ENCODE peak calls at places on chromosomes 13 and 19, in seven cellular contexts. L is body of pancreas, V is gastrocnemius medialis, S is ovary, U is heart left ventricle, Z is tibial nerve, H is A549. B is an unnamed sample.
A peak's percentile ranks its signal among the peaks of the same experiment; 100 is the strongest.

GRCh38 chr19:14890616-14891379 is 4.9 kb upstream of the OR7A17 start:
- DNase-seq in L (no peak), V (no peak), S (no peak), U (no peak), Z (no peak), H (no peak), B (no peak)

GRCh38 chr19:1355258-1355973 is 28.3 kb upstream of the NDUFS7 start:
- DNase-seq in L (no peak), V (no peak), S (no peak), U (no peak), Z (no peak), H (no peak), B (no peak)

GRCh38 chr19:46009530-46010510 is 13.0 kb downstream of the PGLYRP1 start:
- DNase-seq in L (peak; percentile 82), V (no peak), S (peak; percentile 77), U (peak; percentile 80), Z (peak; percentile 51), H (peak; percentile 81), B (no peak)

GRCh38 chr13:40631605-40632004 is 34.8 kb downstream of the FOXO1 start:
- DNase-seq in L (no peak), V (no peak), S (no peak), U (no peak), Z (no peak), H (no peak), B (no peak)

GRCh38 chr19:35403116-35403760 is 32.4 kb downstream of the GPR42 start:
- DNase-seq in L (no peak), V (no peak), S (no peak), U (no peak), Z (no peak), H (no peak), B (no peak)

GRCh38 chr13:80161219-80161618 is 179.7 kb downstream of the SPRY2 start:
- DNase-seq in L (no peak), V (no peak), S (no peak), U (no peak), Z (no peak), H (no peak), B (no peak)

GRCh38 chr19:29121684-29122083 is 91.3 kb downstream of the UQCRFS1 start:
- DNase-seq in L (peak; percentile 12), V (no peak), S (no peak), U (no peak), Z (no peak), H (peak; percentile 31), B (no peak)

GRCh38 chr19:1154731-1155351 is 19.2 kb downstream of the SBNO2 start:
- DNase-seq in L (peak; percentile 58), V (peak; percentile 89), S (peak; percentile 87), U (peak; percentile 90), Z (peak; percentile 78), H (peak; percentile 84), B (peak; percentile 97)

GRCh38 chr19:8631425-8631819 is 989 bp downstream of the NFILZ start:
- DNase-seq in L (peak; percentile 70), V (no peak), S (no peak), U (peak; percentile 66), Z (no peak), H (peak; percentile 95), B (peak; percentile 68)

GRCh38 chr13:24671367-24672117 is 8.7 kb upstream of the ATP12A start:
- DNase-seq in L (peak; percentile 32), V (no peak), S (no peak), U (no peak), Z (no peak), H (peak; percentile 67), B (no peak)

GRCh38 chr19:40133491-40133890 is 42.7 kb upstream of the ZNF780A start:
- DNase-seq in L (no peak), V (no peak), S (no peak), U (no peak), Z (no peak), H (no peak), B (no peak)

GRCh38 chr19:35738021-35738886 is 4.0 kb downstream of the IGFLR1 start:
- DNase-seq in L (no peak), V (no peak), S (no peak), U (no peak), Z (no peak), H (no peak), B (no peak)

GRCh38 chr13:35767256-35767981 is 290.9 kb upstream of the MAB21L1 start:
- DNase-seq in L (no peak), V (no peak), S (no peak), U (no peak), Z (no peak), H (no peak), B (no peak)

GRCh38 chr13:110301083-110301482 is 5.9 kb downstream of the COL4A1 start:
- DNase-seq in L (no peak), V (no peak), S (no peak), U (no peak), Z (no peak), H (no peak), B (peak; percentile 57)

GRCh38 chr19:18896421-18896841 is 473 bp upstream of the CERS1 start:
- DNase-seq in L (no peak), V (no peak), S (no peak), U (no peak), Z (no peak), H (peak; percentile 54), B (no peak)

DNA sequence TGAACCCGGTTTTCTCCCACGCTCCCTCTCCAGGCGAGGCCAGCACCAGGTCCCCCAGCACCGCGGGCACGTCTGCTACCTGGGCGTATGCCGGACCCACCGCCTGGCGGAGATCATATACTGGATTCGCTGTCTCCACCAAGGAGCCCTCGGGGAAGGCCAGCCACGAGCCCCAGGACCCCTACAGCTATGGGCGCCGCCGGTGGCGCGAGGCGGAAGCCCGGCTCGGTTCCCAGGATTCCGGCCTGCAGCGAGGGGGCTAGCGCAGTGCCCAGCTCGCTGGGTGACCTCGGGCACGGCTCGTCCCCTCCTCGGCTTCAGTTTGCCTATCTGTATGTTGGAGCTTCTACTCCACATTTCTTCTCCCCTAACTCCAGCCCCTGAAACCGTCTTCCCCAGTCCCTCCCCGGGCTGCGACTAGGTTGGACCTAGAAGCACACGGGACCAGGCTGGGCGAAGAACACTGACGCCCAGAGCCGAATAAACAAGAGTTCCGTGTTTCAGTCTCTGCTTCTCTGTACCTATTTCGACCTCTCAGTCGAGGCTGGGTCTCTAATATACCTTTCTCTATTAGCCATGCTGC is 752 bp upstream of the CPT1C start:
- DNase-seq in L (no peak), V (no peak), S (no peak), U (no peak), Z (no peak), H (no peak), B (peak; percentile 78)
- TF ChIP-seq CTCF in L (no peak), V (no peak), S (no peak), U (no peak), Z (no peak), H (no peak), B (peak; percentile 7)

GRCh38 chr19:55146648-55147218 is 2.3 kb downstream of the TNNT1 start:
- DNase-seq in L (no peak), V (peak; percentile 36), S (no peak), U (peak; percentile 60), Z (no peak), H (peak; percentile 85), B (no peak)
- TF ChIP-seq POLR2A in L (no peak), V (peak; percentile 16), S (no peak), U (no peak), Z (no peak), H (peak; percentile 32), B (no peak)

GRCh38 chr19:17582613-17583012 is 27.2 kb downstream of the COLGALT1 start:
- DNase-seq in L (no peak), V (no peak), S (no peak), U (no peak), Z (no peak), H (no peak), B (no peak)

GRCh38 chr19:17577698-17578097 is 22.2 kb downstream of the COLGALT1 start:
- DNase-seq in L (no peak), V (no peak), S (no peak), U (no peak), Z (no peak), H (no peak), B (no peak)

GRCh38 chr19:17581211-17581874 is 25.9 kb downstream of the COLGALT1 start:
- DNase-seq in L (no peak), V (no peak), S (no peak), U (no peak), Z (no peak), H (no peak), B (no peak)

GRCh38 chr19:17579523-17580244 is 24.2 kb downstream of the COLGALT1 start:
- DNase-seq in L (peak; percentile 44), V (no peak), S (peak; percentile 82), U (no peak), Z (peak; percentile 61), H (peak; percentile 87), B (no peak)

GRCh38 chr19:17580470-17581000 is 25.1 kb downstream of the COLGALT1 start:
- DNase-seq in L (no peak), V (no peak), S (no peak), U (no peak), Z (no peak), H (no peak), B (no peak)
- H3K27ac ChIP-seq in L (no peak overlapping the region), V (no peak overlapping the region), S (no peak overlapping the region), U (no peak overlapping the region), Z (no peak overlapping the region), H (no peak overlapping the region), B (no peak overlapping the region)

DNA sequence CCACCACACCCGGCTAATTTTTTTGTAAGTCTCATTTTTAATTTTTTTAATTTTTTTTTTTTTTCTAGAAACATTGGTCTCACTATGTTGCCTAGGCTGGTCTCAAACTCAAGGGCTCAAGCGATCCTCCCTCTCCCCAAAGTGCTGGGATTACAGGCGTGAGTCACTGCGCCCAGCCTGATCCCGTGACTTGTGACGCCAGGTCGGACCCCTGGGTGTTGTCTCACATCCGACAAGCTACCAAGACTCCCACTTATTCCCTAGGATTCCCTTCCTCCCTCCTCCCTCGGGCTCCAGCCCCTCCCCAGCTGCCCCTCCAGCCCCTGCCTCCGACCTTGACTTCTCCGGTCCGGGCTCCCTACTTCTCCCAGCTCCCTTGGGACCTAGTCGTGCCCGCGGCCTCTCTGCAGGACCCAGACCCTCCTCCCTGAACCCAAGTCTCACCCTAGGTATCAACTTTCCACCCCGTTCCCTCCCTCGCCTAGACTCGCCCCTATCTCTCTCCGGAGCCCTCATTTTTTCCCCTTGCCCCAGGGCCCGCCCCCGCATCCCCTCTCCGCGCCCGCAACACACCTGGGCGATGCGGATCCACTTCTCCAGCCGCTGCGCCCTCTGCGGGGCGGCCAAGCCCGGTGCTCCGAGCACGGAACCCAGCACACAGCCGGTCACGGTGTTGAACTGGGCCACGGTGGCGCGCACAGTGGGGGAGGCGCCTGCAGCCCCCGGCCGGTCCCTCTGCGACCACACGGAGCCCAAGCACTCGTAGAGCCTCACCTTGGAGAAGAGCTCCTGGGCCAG is 13.1 kb downstream of the RGL3 start:
- DNase-seq in L (no peak), V (no peak), S (peak; percentile 49), U (no peak), Z (no peak), H (no peak), B (no peak)
- TF ChIP-seq CTCF in L (no peak), V (no peak), S (no peak), U (no peak), Z (no peak), H (no peak), B (peak; percentile 34)

B was measured in suprapubic skin.